ENCODE peak calls at places on chromosomes 13 and 19, in seven cellular contexts. B, L, F, H, K, X and W are unnamed samples.

GRCh38 chr13:44420376-44421220 is 47.0 kb downstream of the SERP2 start:
- DNase-seq in B (no peak), L (no peak), F (no peak), H (no peak), K (no peak), X (peak; percentile 23), W (no peak)

GRCh38 chr13:45949161-45949560 is 97.6 kb upstream of the SIAH3 start:
- DNase-seq in B (no peak), L (no peak), F (no peak), H (no peak), K (no peak), X (peak; percentile 38), W (no peak)

GRCh38 chr13:33639158-33639557 is 178.8 kb upstream of the RFC3 start:
- DNase-seq in B (no peak), L (no peak), F (peak; percentile 59), H (no peak), K (peak; percentile 73), X (peak; percentile 100), W (no peak)

GRCh38 chr13:37656247-37656940 is 57.8 kb upstream of the POSTN start:
- DNase-seq in B (no peak), L (no peak), F (no peak), H (no peak), K (no peak), X (peak; percentile 95), W (no peak)

GRCh38 chr13:106113796-106114195 is 421.7 kb downstream of the EFNB2 start:
- DNase-seq in B (no peak), L (no peak), F (no peak), H (no peak), K (no peak), X (peak; percentile 36), W (no peak)

GRCh38 chr19:6718741-6719539 is 1.5 kb downstream of the C3 start:
- DNase-seq in B (peak; percentile 78), L (peak; percentile 40), F (no peak), H (peak; percentile 86), K (no peak), X (peak; percentile 5), W (no peak)

GRCh38 chr19:13849991-13850909 is 26.7 kb upstream of the NANOS3 start:
- DNase-seq in B (peak; percentile 79), L (peak; percentile 79), F (peak; percentile 88), H (no peak), K (peak; percentile 79), X (peak; percentile 74), W (peak; percentile 80)

GRCh38 chr13:34044660-34045080 is 226.7 kb downstream of the RFC3 start:
- DNase-seq in B (no peak), L (no peak), F (no peak), H (no peak), K (no peak), X (peak; percentile 87), W (no peak)

GRCh38 chr13:42959615-42960014 is 32.4 kb downstream of the EPSTI1 start:
- DNase-seq in B (no peak), L (no peak), F (no peak), H (no peak), K (no peak), X (no peak), W (no peak)

GRCh38 chr19:38047641-38048040 is 140.6 kb downstream of the SIPA1L3 start:
- DNase-seq in B (no peak), L (no peak), F (no peak), H (no peak), K (no peak), X (no peak), W (no peak)

GRCh38 chr19:41870401-41870873 is 6.6 kb upstream of the CD79A start:
- DNase-seq in B (no peak), L (no peak), F (no peak), H (no peak), K (no peak), X (peak; percentile 45), W (no peak)

GRCh38 chr13:105665284-105665683 is 870.2 kb downstream of the EFNB2 start:
- DNase-seq in B (no peak), L (no peak), F (no peak), H (no peak), K (no peak), X (peak; percentile 51), W (no peak)

GRCh38 chr13:26482451-26483197 is 74.9 kb upstream of the WASF3 start:
- DNase-seq in B (peak; percentile 74), L (peak; percentile 75), F (peak; percentile 89), H (peak; percentile 87), K (peak; percentile 62), X (peak; percentile 69), W (peak; percentile 71)

GRCh38 chr13:100274942-100275506 is 186.1 kb downstream of the PCCA start:
- DNase-seq in B (no peak), L (no peak), F (no peak), H (no peak), K (no peak), X (no peak), W (no peak)

GRCh38 chr13:62653371-62653770 is 1237.7 kb upstream of the PCDH20 start:
- DNase-seq in B (no peak), L (no peak), F (no peak), H (no peak), K (no peak), X (no peak), W (no peak)

GRCh38 chr19:45474941-45475516 is 7.2 kb downstream of the FOSB start:
- DNase-seq in B (no peak), L (no peak), F (no peak), H (no peak), K (no peak), X (peak; percentile 5), W (no peak)

GRCh38 chr19:31113250-31113685 is 236.0 kb downstream of the TSHZ3 start:
- DNase-seq in B (no peak), L (no peak), F (no peak), H (no peak), K (no peak), X (peak; percentile 53), W (no peak)

GRCh38 chr13:40518481-40518882 is 148.0 kb downstream of the FOXO1 start:
- DNase-seq in B (no peak), L (no peak), F (no peak), H (no peak), K (no peak), X (no peak), W (no peak)

GRCh38 chr13:33303885-33304284 is 18.3 kb upstream of the STARD13 start:
- DNase-seq in B (no peak), L (no peak), F (no peak), H (no peak), K (no peak), X (peak; percentile 73), W (no peak)

GRCh38 chr19:48913114-48913513 is 13.0 kb downstream of the NUCB1 start:
- DNase-seq in B (no peak), L (no peak), F (no peak), H (peak; percentile 63), K (no peak), X (no peak), W (no peak)

GRCh38 chr19:45450042-45450380 is 17.8 kb upstream of the FOSB start:
- DNase-seq in B (no peak), L (no peak), F (no peak), H (no peak), K (no peak), X (no peak), W (no peak)

GRCh38 chr19:37874784-37875183 is 31.6 kb downstream of the WDR87 start:
- DNase-seq in B (no peak), L (no peak), F (no peak), H (no peak), K (no peak), X (no peak), W (no peak)

GRCh38 chr19:31548941-31549340 is 199.7 kb upstream of the TSHZ3 start:
- DNase-seq in B (peak; percentile 34), L (peak; percentile 20), F (no peak), H (peak; percentile 1), K (no peak), X (peak; percentile 50), W (peak; percentile 38)

GRCh38 chr13:31912641-31913401 is 118.8 kb upstream of the FRY start:
- DNase-seq in B (no peak), L (no peak), F (no peak), H (no peak), K (no peak), X (peak; percentile 46), W (no peak)

DNA sequence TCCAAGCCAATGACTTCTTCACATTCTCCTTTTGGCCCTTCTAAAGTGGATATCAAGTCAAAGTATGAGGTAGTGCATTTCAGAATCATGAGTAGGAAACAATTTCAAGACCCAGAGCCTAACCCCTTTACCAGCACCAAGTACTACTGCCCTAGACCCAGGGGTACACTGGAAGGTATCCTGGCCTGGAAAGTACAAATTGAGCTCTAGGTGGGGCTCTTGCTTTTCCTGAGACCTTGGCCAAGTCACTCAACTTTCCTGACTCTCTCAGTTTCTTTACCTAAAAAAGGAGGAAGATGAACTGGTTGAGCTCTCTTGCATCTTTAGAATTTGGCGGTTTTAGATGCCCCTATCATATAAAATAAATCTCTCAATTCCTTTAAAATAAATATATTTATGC is 204.7 kb downstream of the FGF14 start:
- DNase-seq in B (peak; percentile 29), L (no peak), F (no peak), H (no peak), K (no peak), X (no peak), W (no peak)
- TF ChIP-seq CTCF in B (no peak), L (no peak), F (no peak), H (peak; percentile 20), K (no peak), X (peak; percentile 10), W (no peak)

GRCh38 chr13:24041822-24042221 is 118.7 kb upstream of the SPATA13 start:
- DNase-seq in B (no peak), L (no peak), F (no peak), H (no peak), K (no peak), X (no peak), W (no peak)
- TF ChIP-seq CTCF in B (no peak), L (no peak), F (no peak), H (no peak), K (no peak), X (no peak), W (no peak)

DNA sequence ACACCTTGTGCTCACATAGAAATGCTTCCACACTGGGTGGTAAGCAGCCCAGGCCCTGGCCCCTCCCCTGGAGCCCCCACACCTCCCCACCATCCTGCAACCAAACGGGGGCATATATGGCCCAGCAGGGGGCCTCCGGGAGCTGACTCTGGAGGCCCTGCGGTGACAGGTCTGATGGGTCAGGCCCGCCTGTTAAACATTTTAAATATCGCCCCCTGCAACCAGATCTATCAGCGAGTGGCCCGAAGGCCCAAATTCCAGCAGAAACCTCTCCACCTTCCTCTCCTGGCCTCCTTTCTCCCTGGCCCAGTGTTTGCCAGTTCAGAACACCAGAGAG is 48.0 kb upstream of the KATNAL1 start:
- DNase-seq in B (peak; percentile 54), L (peak; percentile 61), F (peak; percentile 65), H (peak; percentile 84), K (no peak), X (no peak), W (peak; percentile 46)
- TF ChIP-seq CTCF in B (no peak), L (peak; percentile 47), F (peak; percentile 33), H (peak; percentile 91), K (peak; percentile 10), X (no peak), W (peak; percentile 41)

DNA sequence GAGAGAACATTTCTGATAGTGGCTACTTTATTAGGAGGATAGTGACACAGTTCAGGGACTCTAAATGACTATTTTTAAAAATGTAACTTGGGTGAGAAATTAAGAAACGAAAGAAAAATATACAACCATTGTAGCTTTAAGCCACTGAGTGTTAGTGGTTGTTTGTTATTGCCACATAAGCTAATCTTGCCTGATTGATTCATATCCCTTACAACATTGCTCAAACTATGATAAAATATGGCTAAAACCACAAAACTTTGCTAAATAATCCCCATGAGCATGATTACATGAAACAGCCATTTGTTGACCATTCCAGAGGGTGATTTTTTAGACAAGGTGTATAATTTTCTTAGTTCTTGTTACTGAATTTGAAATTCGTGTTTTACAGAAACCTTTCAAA is 343.4 kb downstream of the SLITRK5 start:
- DNase-seq in B (no peak), L (no peak), F (no peak), H (no peak), K (no peak), X (peak; percentile 31), W (no peak)
- TF ChIP-seq CTCF in B (no peak), L (no peak), F (no peak), H (no peak), K (no peak), X (no peak), W (no peak)